ENCODE peak calls at places on chromosomes 7 and 10, in nine cellular contexts. K is breast epithelium, F is H1, Z is IMR-90, I is upper lobe of left lung, J is ovary, G is stomach, N is body of pancreas, X is esophagus muscularis mucosa. V is an unnamed sample.

GRCh38 chr10:10734356-10735064 is 283.2 kb upstream of the CELF2 start:
- DNase-seq in K (no peak), F (no peak), Z (no peak), I (no peak), J (no peak), G (no peak), N (no peak), X (peak), V (no peak)

GRCh38 chr10:130230611-130231010 is 94.4 kb downstream of the GLRX3 start:
- DNase-seq in K (no peak), F (no peak), Z (no peak), I (no peak), J (no peak), G (peak), N (no peak), X (no peak), V (peak)

GRCh38 chr10:73940634-73941221 is 29.8 kb downstream of the PLAU start:
- DNase-seq in K (peak), F (no peak), Z (peak), I (peak), J (peak), G (peak), N (peak), X (peak), V (no peak)

GRCh38 chr7:133534816-133535215 is 281.9 kb downstream of the EXOC4 start:
- DNase-seq in K (no peak), F (no peak), Z (no peak), I (no peak), J (no peak), G (no peak), N (no peak), X (no peak), V (no peak)

GRCh38 chr7:4803397-4804241 is 28.2 kb downstream of the AP5Z1 start:
- DNase-seq in K (no peak), F (no peak), Z (no peak), I (peak), J (no peak), G (no peak), N (no peak), X (no peak), V (no peak)

GRCh38 chr7:638256-639011 is 88.1 kb upstream of the DNAAF5 start:
- DNase-seq in K (no peak), F (no peak), Z (no peak), I (no peak), J (no peak), G (no peak), N (no peak), X (no peak), V (no peak)

GRCh38 chr10:93481931-93482834 is at the start of gene MYOF:
- DNase-seq in K (peak), F (no peak), Z (peak), I (peak), J (peak), G (peak), N (peak), X (peak), V (peak)

GRCh38 chr7:53383131-53383530 is 347.7 kb downstream of the POM121L12 start:
- DNase-seq in K (no peak), F (no peak), Z (no peak), I (no peak), J (no peak), G (no peak), N (no peak), X (no peak), V (no peak)

GRCh38 chr7:131530137-131530536 is 26.3 kb downstream of the PODXL start:
- DNase-seq in K (no peak), F (no peak), Z (no peak), I (no peak), J (no peak), G (no peak), N (no peak), X (no peak), V (no peak)

GRCh38 chr7:157006829-157007469 is 3.5 kb downstream of the MNX1 start:
- DNase-seq in K (no peak), F (no peak), Z (no peak), I (no peak), J (no peak), G (no peak), N (no peak), X (no peak), V (no peak)

GRCh38 chr10:50807851-50808776 is 68.4 kb downstream of the ASAH2B start:
- DNase-seq in K (no peak), F (no peak), Z (peak), I (no peak), J (no peak), G (no peak), N (peak), X (no peak), V (no peak)

GRCh38 chr10:64648915-64649314 is 1127.7 kb downstream of the REEP3 start:
- DNase-seq in K (no peak), F (no peak), Z (no peak), I (no peak), J (no peak), G (no peak), N (no peak), X (no peak), V (no peak)

GRCh38 chr7:99997545-99998137 is 17.8 kb upstream of the ZKSCAN1 start:
- DNase-seq in K (peak), F (no peak), Z (no peak), I (peak), J (peak), G (peak), N (peak), X (no peak), V (no peak)

GRCh38 chr7:44477063-44477830 is 13.2 kb downstream of the NUDCD3 start:
- DNase-seq in K (no peak), F (peak), Z (peak), I (no peak), J (peak), G (peak), N (peak), X (no peak), V (no peak)

GRCh38 chr7:93245525-93246432 is 13.6 kb downstream of the VPS50 start:
- DNase-seq in K (no peak), F (no peak), Z (peak), I (no peak), J (no peak), G (no peak), N (no peak), X (no peak), V (no peak)

GRCh38 chr10:28939352-28940157 is 262.2 kb downstream of the BAMBI start:
- DNase-seq in K (peak), F (peak), Z (peak), I (peak), J (no peak), G (peak), N (peak), X (no peak), V (no peak)

GRCh38 chr10:29858352-29859267 is 200.8 kb downstream of the JCAD start:
- DNase-seq in K (peak), F (peak), Z (peak), I (no peak), J (peak), G (peak), N (peak), X (no peak), V (no peak)

GRCh38 chr10:3852147-3852904 is 67.3 kb upstream of the KLF6 start:
- DNase-seq in K (peak), F (peak), Z (peak), I (no peak), J (peak), G (peak), N (peak), X (no peak), V (peak)
- TF ChIP-seq POLR2A in K (no peak), F (no peak), Z (peak), I (no peak), J (no peak), G (no peak), N (peak), X (no peak), V (peak)

DNA sequence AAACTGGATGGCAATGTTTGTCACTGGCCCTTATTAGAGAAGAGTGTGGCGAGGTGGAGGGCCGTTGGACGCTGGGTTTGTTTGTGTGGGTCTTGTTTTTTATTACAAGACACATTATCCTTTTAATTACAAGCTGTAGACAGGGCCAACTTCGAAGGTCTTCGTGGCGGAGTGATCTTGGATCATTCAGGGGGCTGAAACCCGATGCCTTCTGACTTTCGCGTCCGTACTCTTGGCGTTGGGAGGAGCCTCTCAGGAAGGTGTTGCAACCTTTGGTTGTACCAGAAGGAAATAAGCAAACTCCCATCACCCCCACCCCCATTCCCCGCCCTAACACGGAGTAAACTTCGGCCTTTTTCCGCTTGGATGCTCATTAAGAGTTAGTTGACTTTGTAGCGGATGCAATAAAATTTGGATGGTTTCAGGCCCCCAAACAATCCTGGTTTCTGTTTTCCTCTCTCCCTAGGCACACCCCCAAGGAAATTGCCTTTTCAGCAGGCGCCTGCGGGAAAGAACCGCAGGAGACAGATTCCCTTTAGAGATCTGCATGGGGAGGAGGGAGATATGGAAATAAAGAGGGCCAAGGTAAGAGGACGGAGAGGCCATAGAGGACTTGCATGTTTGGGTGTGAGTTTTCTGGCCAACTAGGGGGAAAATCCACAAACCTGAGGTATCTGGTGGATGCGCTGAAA is 294.5 kb upstream of the NFE2L3 start:
- DNase-seq in K (no peak), F (no peak), Z (peak), I (no peak), J (no peak), G (no peak), N (peak), X (no peak), V (no peak)
- H3K4me3 ChIP-seq in K (peak), F (peak), Z (peak), I (peak), J (peak), G (peak), N (no peak), X (peak), V (peak)

GRCh38 chr7:24741691-24742639 is 15.3 kb downstream of the GSDME start:
- DNase-seq in K (no peak), F (no peak), Z (peak), I (no peak), J (peak), G (no peak), N (no peak), X (peak), V (no peak)
- H3K27ac ChIP-seq in K (peak), F (no peak), Z (peak), I (no peak), J (peak), G (no peak), N (no peak), X (no peak), V (peak)

DNA sequence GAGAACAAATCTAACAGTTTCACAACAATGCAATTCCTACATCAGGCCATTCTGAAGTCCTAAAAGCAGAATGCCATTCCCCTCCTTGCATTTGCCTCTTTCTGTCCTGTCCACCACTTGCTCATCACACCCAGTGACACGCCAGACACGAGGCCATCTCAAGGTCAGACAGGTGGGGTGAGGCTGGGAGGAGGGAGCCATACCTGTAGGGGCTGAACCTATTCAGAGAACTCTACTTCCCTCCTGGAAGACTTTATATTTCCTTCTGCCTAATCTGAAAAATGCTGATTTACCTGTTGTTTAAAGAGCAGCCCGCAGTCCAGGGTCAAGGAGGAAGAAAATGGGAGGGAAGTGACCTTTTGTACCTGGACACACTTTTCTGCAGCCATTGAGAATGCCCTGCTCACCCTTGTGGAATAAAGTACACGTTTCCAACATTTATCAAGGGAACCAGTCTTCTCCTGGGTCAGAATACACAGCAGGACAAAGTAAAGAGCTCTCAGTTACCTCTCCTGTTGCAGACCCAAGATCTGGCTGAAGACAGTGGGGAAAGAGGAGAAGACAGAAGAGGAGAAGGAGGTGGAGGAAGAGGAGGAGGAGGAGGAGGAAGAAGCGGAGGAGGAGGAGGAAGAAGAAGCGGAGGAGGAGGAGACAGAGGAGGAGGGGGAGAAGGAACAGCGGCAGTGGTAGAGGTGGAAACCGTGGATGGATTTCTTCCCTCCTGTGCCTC is 1.1 kb upstream of the BLNK start:
- DNase-seq in K (no peak), F (no peak), Z (no peak), I (no peak), J (no peak), G (no peak), N (no peak), X (no peak), V (peak)
- TF ChIP-seq POLR2A in K (no peak), F (no peak), Z (no peak), I (no peak), J (no peak), G (no peak), N (no peak), X (no peak), V (no peak)